ENCODE peak calls at places on chromosomes 6 and 20, in four cellular contexts. M, S, F and P are unnamed samples.

GRCh38 chr6:10409766-10410209 is 5.1 kb downstream of the TFAP2A start:
- DNase-seq in S (peak), F (no peak), M (no peak), P (no peak)

GRCh38 chr20:35871311-35871771 is 83.0 kb downstream of the SCAND1 start:
- DNase-seq in M (no peak), F (no peak), S (peak), P (no peak)

GRCh38 chr20:44896583-44896982 is 11.1 kb downstream of the YWHAB start:
- DNase-seq in S (peak), M (no peak), F (no peak), P (peak)

GRCh38 chr6:152273002-152273401 is 364.2 kb downstream of the SYNE1 start:
- DNase-seq in S (peak), F (no peak), M (no peak), P (no peak)

GRCh38 chr6:10441004-10441654 is 26.3 kb upstream of the TFAP2A start:
- DNase-seq in S (peak), F (no peak), M (no peak), P (peak)

GRCh38 chr6:110035321-110035720 is 57.2 kb downstream of the GPR6 start:
- DNase-seq in F (no peak), M (no peak), S (no peak), P (no peak)

GRCh38 chr6:106997392-106998257 is 23.1 kb upstream of the CD24 start:
- DNase-seq in S (peak), F (no peak), M (peak), P (peak)

GRCh38 chr6:152232494-152233151 is 404.5 kb downstream of the SYNE1 start:
- DNase-seq in S (peak), M (peak), F (no peak), P (no peak)

GRCh38 chr20:35598899-35599775 is 16.5 kb upstream of the SPAG4 start:
- DNase-seq in M (no peak), S (no peak), F (no peak), P (no peak)